ENCODE peak calls at places on chromosomes 7 and 10, in six cellular contexts. M is effector CD4-positive, alpha-beta T cell; R is pancreas; E is NCI-H345; U is stimulated activated CD8-positive, alpha-beta memory T cell treated with anti-CD3 and anti-CD28 coated beads, Interleukin-2, amount 100 ng/mL, for 1 hour; C is iPS-NIHi11. T is an unnamed sample.

GRCh38 chr7:16814987-16815386 is 10.2 kb upstream of the AGR2 start:
- DNase-seq in M (no peak), R (no peak), E (no peak), U (no peak), C (no peak), T (no peak)

GRCh38 chr7:134574322-134574721 is 25.4 kb downstream of the AKR1B15 start:
- DNase-seq in M (no peak), R (no peak), E (no peak), U (no peak), C (no peak), T (no peak)

GRCh38 chr10:17214991-17215781 is 12.9 kb upstream of the VIM start:
- DNase-seq in M (no peak), R (no peak), E (no peak), U (no peak), C (no peak), T (no peak)

GRCh38 chr10:25393621-25394020 is 218.8 kb downstream of the GPR158 start:
- DNase-seq in M (no peak), R (no peak), E (no peak), U (no peak), C (no peak), T (no peak)

GRCh38 chr7:16130127-16131110 is 290.9 kb downstream of the CRPPA start:
- DNase-seq in M (no peak), R (no peak), E (no peak), U (no peak), C (no peak), T (no peak)

GRCh38 chr7:99368750-99369389 is 5.7 kb upstream of the ARPC1B start:
- DNase-seq in M (no peak), R (no peak), E (no peak), U (no peak), C (no peak), T (peak)

GRCh38 chr10:88131561-88132139 is 268.2 kb downstream of the PTEN start:
- DNase-seq in M (no peak), R (peak), E (no peak), U (no peak), C (no peak), T (peak)

GRCh38 chr7:19009241-19009935 is 108.0 kb downstream of the TWIST1 start:
- DNase-seq in M (no peak), R (no peak), E (no peak), U (no peak), C (no peak), T (no peak)

GRCh38 chr7:4612939-4613841 is 68.9 kb upstream of the FOXK1 start:
- DNase-seq in M (no peak), R (no peak), E (no peak), U (no peak), C (peak), T (no peak)

GRCh38 chr10:43202224-43202656 is 64.0 kb downstream of the CSGALNACT2 start:
- DNase-seq in M (peak), R (peak), E (peak), U (peak), C (peak), T (peak)

GRCh38 chr7:964401-965231 is 10.1 kb upstream of the ADAP1 start:
- DNase-seq in M (no peak), R (no peak), E (no peak), U (no peak), C (peak), T (peak)

GRCh38 chr7:91266067-91266930 is 2.1 kb downstream of the FZD1 start:
- DNase-seq in M (no peak), R (peak), E (no peak), U (no peak), C (peak), T (peak)

GRCh38 chr10:103281753-103282152 is 4.8 kb downstream of the INA start:
- DNase-seq in M (no peak), R (no peak), E (peak), U (no peak), C (peak), T (no peak)

GRCh38 chr7:2159176-2159520 is 73.6 kb downstream of the MAD1L1 start:
- DNase-seq in M (no peak), R (no peak), E (no peak), U (no peak), C (peak), T (peak)

GRCh38 chr7:129774359-129774758 is 162.8 kb downstream of the NRF1 start:
- DNase-seq in M (no peak), R (no peak), E (no peak), U (no peak), C (peak), T (no peak)

GRCh38 chr10:12195603-12196506 is at the start of the genes CDC123 and NUDT5:
- DNase-seq in M (peak), R (peak), E (peak), U (peak), C (peak), T (peak)

GRCh38 chr7:156558198-156558597 is 82.4 kb upstream of the RNF32 start:
- DNase-seq in M (no peak), R (no peak), E (no peak), U (no peak), C (no peak), T (no peak)

GRCh38 chr7:106279425-106280182 is 5.2 kb downstream of the NAMPT start:
- DNase-seq in M (no peak), R (no peak), E (no peak), U (no peak), C (no peak), T (no peak)

GRCh38 chr7:146701166-146701565 is 584.6 kb downstream of the CNTNAP2 start:
- DNase-seq in M (no peak), R (no peak), E (peak), U (no peak), C (no peak), T (no peak)

GRCh38 chr7:106871793-106872571 is 6.9 kb downstream of the PIK3CG start:
- DNase-seq in M (no peak), R (no peak), E (no peak), U (no peak), C (no peak), T (no peak)

GRCh38 chr7:2045559-2046405 is 187.0 kb downstream of the MAD1L1 start:
- DNase-seq in M (no peak), R (no peak), E (no peak), U (no peak), C (no peak), T (peak)

GRCh38 chr7:139109188-139109982 is at the start of gene ZC3HAV1:
- DNase-seq in M (peak), R (peak), E (peak), U (peak), C (peak), T (peak)

GRCh38 chr7:82729172-82730030 is 285.8 kb upstream of the CACNA2D1 start:
- DNase-seq in M (no peak), R (no peak), E (peak), U (no peak), C (peak), T (no peak)

GRCh38 chr10:58508316-58508715 is 4.4 kb upstream of the BICC1 start:
- DNase-seq in M (no peak), R (no peak), E (no peak), U (no peak), C (no peak), T (no peak)

GRCh38 chr10:124364674-124365073 is 54.0 kb downstream of the OAT start:
- DNase-seq in M (no peak), R (no peak), E (peak), U (no peak), C (no peak), T (no peak)

GRCh38 chr7:87058739-87059524 is 522 bp downstream of the ELAPOR2 start:
- DNase-seq in M (peak), R (peak), E (peak), U (no peak), C (peak), T (peak)